ENCODE peak calls at places on chromosomes 11 and 22, in five cellular contexts. K is CD4-positive, CD25-positive, alpha-beta regulatory T cell; D is A673; Q is lung; A is transverse colon. Y is an unnamed sample.

GRCh38 chr22:49979587-49980264 is 19.2 kb downstream of the PIM3 start:
- DNase-seq in Q (no peak), K (no peak), D (peak; percentile 67), A (peak; percentile 53), Y (no peak)

GRCh38 chr11:118820412-118821357 is 29.7 kb upstream of the DDX6 start:
- DNase-seq in D (no peak), Q (peak; percentile 77), K (no peak), A (peak; percentile 94), Y (no peak)

GRCh38 chr22:28989035-28989464 is 72.6 kb downstream of the C22orf31 start:
- DNase-seq in Q (no peak), D (no peak), K (no peak), A (no peak), Y (no peak)

GRCh38 chr11:74319139-74319538 is 7.7 kb upstream of the P4HA3 start:
- DNase-seq in D (peak; percentile 90), A (no peak), Q (no peak), K (no peak), Y (no peak)

GRCh38 chr22:29133603-29134133 is 60.8 kb downstream of the KREMEN1 start:
- DNase-seq in Q (no peak), K (no peak), A (no peak), D (no peak), Y (no peak)

GRCh38 chr11:46951864-46952263 is 15.3 kb downstream of the CSTPP1 start:
- DNase-seq in Q (no peak), K (no peak), D (no peak), A (no peak), Y (no peak)

GRCh38 chr11:118608268-118609214 is 1.1 kb downstream of the PHLDB1 start:
- DNase-seq in Q (no peak), A (peak; percentile 75), K (peak; percentile 86), D (peak; percentile 74), Y (peak; percentile 81)

GRCh38 chr11:9875862-9876261 is 212.0 kb downstream of the SWAP70 start:
- DNase-seq in K (no peak), Q (no peak), D (no peak), A (no peak), Y (no peak)

GRCh38 chr11:110356769-110357671 is 60.6 kb upstream of the RDX start:
- DNase-seq in A (no peak), D (peak; percentile 82), K (no peak), Q (no peak), Y (no peak)

GRCh38 chr11:56700242-56700918 is 1.5 kb downstream of the OR9G1 start:
- DNase-seq in D (peak; percentile 11), K (no peak), A (no peak), Q (no peak), Y (no peak)

GRCh38 chr11:62133328-62134065 is 9.7 kb downstream of the INCENP start:
- DNase-seq in A (no peak), Q (no peak), K (no peak), D (no peak), Y (no peak)

GRCh38 chr11:63802637-63803414 is 10.4 kb upstream of the SPINDOC start:
- DNase-seq in K (no peak), D (peak; percentile 67), Q (no peak), A (no peak), Y (no peak)

GRCh38 chr11:64877390-64878222 is 815 bp downstream of the EHD1 start:
- DNase-seq in D (no peak), K (no peak), Q (peak; percentile 51), A (peak; percentile 40), Y (no peak)

GRCh38 chr11:75140269-75141138 is 10.4 kb upstream of the SLCO2B1 start:
- DNase-seq in D (peak; percentile 69), A (peak; percentile 72), K (peak; percentile 74), Q (peak; percentile 59), Y (peak; percentile 68)

GRCh38 chr22:49724893-49725489 is 102.7 kb downstream of the BRD1 start:
- DNase-seq in A (peak; percentile 46), Q (no peak), D (peak; percentile 77), K (peak; percentile 58), Y (peak; percentile 38)

GRCh38 chr22:25167834-25168601 is 31.6 kb upstream of the CRYBB3 start:
- DNase-seq in A (no peak), Q (no peak), K (no peak), D (no peak), Y (no peak)

GRCh38 chr22:29992341-29993275 is 87.7 kb upstream of the HORMAD2 start:
- DNase-seq in K (no peak), A (no peak), D (no peak), Q (no peak), Y (no peak)

GRCh38 chr11:41788177-41788576 is 328.7 kb upstream of the LRRC4C start:
- DNase-seq in A (no peak), D (no peak), Q (no peak), K (no peak), Y (no peak)

GRCh38 chr11:41786087-41786486 is 326.6 kb upstream of the LRRC4C start:
- DNase-seq in Q (no peak), K (no peak), A (no peak), D (no peak), Y (no peak)

GRCh38 chr11:41781441-41781840 is 322.0 kb upstream of the LRRC4C start:
- DNase-seq in D (no peak), K (no peak), Q (no peak), A (no peak), Y (no peak)

GRCh38 chr11:41789376-41789775 is 329.9 kb upstream of the LRRC4C start:
- DNase-seq in D (no peak), Q (no peak), A (no peak), K (no peak), Y (no peak)

GRCh38 chr11:41784513-41785335 is 325.3 kb upstream of the LRRC4C start:
- DNase-seq in K (no peak), D (no peak), Q (no peak), A (peak; percentile 34), Y (no peak)
- H3K9me3 ChIP-seq in K (no peaks in the 10 kb centered on the region), D (peaks cover 42% of the 10 kb centered on the region), Q (no peaks in the 10 kb centered on the region), A (no peaks in the 10 kb centered on the region), Y (no peaks in the 10 kb centered on the region)

GRCh38 chr22:10741210-10741609 is 4786.8 kb upstream of the OR11H1 start:
- DNase-seq in A (no peak), D (no peak), Q (no peak), K (no peak), Y (no peak)
- H3K9me3 ChIP-seq in A (peaks cover 14% of the 10 kb centered on the region), D (peaks cover 49% of the 10 kb centered on the region), Q (peaks cover 13% of the 10 kb centered on the region), K (peaks cover 23% of the 10 kb centered on the region), Y (no peaks in the 10 kb centered on the region)

DNA sequence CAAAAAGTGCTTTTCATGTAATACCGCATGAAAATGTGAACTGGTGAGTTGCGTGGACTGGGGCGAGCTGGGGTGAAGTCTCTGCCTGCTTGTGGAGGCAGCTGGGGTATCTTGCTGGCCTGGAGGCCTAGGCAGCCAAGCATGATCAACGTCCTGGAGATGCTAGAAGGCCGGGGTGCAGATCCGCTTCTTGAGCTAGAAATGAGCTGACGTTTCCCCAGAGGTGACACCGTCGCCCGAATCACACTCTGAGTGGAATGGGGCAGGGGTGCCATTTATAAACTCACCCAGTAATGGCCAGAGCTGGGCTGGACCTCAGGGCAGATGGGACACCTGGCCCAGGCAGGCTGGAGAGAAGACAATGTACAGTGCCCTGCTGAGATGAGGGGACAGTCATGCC is 1513.0 kb downstream of the TBC1D22A start:
- DNase-seq in A (no peak), D (no peak), Q (no peak), K (no peak), Y (no peak)
- H3K9me3 ChIP-seq in A (no peaks in the 10 kb centered on the region), D (no peaks in the 10 kb centered on the region), Q (no peaks in the 10 kb centered on the region), K (no peaks in the 10 kb centered on the region), Y (no peaks in the 10 kb centered on the region)

GRCh38 chr11:91846664-91847063 is 378.0 kb upstream of the FAT3 start:
- DNase-seq in Q (no peak), K (no peak), A (no peak), D (no peak), Y (no peak)
- H3K9me3 ChIP-seq in Q (peaks cover 3% of the 10 kb centered on the region), K (peaks cover 5% of the 10 kb centered on the region), A (no peaks in the 10 kb centered on the region), D (no peaks in the 10 kb centered on the region), Y (no peaks in the 10 kb centered on the region)

DNA sequence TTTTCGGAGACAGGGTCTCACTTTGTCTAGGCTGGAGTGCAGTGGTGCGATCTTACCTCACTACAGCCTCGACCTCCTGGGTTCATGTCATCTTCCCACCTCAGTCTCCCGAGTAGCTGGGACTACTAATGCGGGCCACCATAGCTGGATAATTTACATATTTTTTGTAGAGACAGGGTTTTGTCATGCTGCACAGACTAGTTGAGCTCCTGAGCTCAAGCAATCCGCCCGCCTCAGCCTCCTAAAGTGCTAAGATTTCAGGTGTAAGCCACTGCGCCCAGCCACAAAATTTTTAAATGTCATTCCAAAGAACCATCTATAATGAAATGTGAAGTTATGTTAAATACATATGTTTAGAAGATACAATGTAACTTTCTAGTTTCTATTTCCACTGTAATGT is 4747.7 kb upstream of the OR11H1 start:
- DNase-seq in K (no peak), Q (no peak), D (no peak), A (no peak), Y (no peak)
- H3K9me3 ChIP-seq in K (peaks cover 50% of the 10 kb centered on the region), Q (peaks cover 13% of the 10 kb centered on the region), D (peaks cover 68% of the 10 kb centered on the region), A (peaks cover 54% of the 10 kb centered on the region), Y (no peaks in the 10 kb centered on the region)